ENCODE peak calls at places on chromosomes 4 and X, in ten cellular contexts. L is heart right ventricle, S is cardiac fibroblast, K is left lung, F is endodermal cell, N is GM12865, G is NB4, B is cardiac muscle cell, O is astrocyte of the spinal cord, U is GM13977. C is an unnamed sample.

GRCh38 chr4:138118270-138118669 is 123.9 kb downstream of the SLC7A11 start:
- DNase-seq in F (no peak), B (no peak), N (no peak), L (no peak), O (no peak), K (no peak), U (no peak), G (no peak), S (no peak), C (no peak)

GRCh38 chr4:16240300-16240699 is 14.0 kb upstream of the TAPT1 start:
- DNase-seq in O (no peak), U (no peak), K (no peak), N (no peak), B (no peak), S (no peak), F (no peak), G (no peak), L (no peak), C (no peak)

GRCh38 chr4:47736555-47736954 is 101.3 kb downstream of the CORIN start:
- DNase-seq in G (no peak), K (no peak), S (no peak), N (no peak), B (no peak), O (no peak), L (no peak), U (no peak), F (no peak), C (no peak)

GRCh38 chr4:107402291-107402690 is 317.7 kb downstream of the PAPSS1 start:
- DNase-seq in U (no peak), L (no peak), F (no peak), G (no peak), O (no peak), B (no peak), N (no peak), S (no peak), K (no peak), C (no peak)

GRCh38 chr4:105461221-105462041 is 12.4 kb downstream of the PPA2 start:
- DNase-seq in K (no peak), N (peak; percentile 13), S (peak; percentile 71), O (no peak), G (peak; percentile 94), B (peak; percentile 88), U (no peak), L (no peak), F (no peak), C (no peak)

GRCh38 chrX:24547961-24548360 is 82.9 kb downstream of the PDK3 start:
- DNase-seq in S (no peak), K (no peak), L (no peak), B (no peak), O (no peak), U (no peak), G (no peak), F (no peak), N (no peak), C (no peak)

GRCh38 chrX:76555816-76556215 is 128.3 kb downstream of the MAGEE1 start:
- DNase-seq in B (peak; percentile 20), N (peak; percentile 58), L (no peak), F (peak; percentile 81), U (no peak), K (no peak), O (peak; percentile 9), S (peak; percentile 40), G (peak; percentile 73), C (peak; percentile 2)

GRCh38 chr4:176587920-176588319 is 204.8 kb downstream of the VEGFC start:
- DNase-seq in O (peak; percentile 60), G (peak; percentile 35), U (no peak), N (no peak), B (peak; percentile 96), S (peak; percentile 92), F (no peak), K (no peak), L (no peak), C (no peak)

GRCh38 chrX:106484233-106484632 is 127.5 kb upstream of the RADX start:
- DNase-seq in U (peak; percentile 49), K (no peak), L (no peak), N (peak; percentile 77), F (no peak), B (no peak), O (no peak), S (no peak), G (no peak), C (no peak)

GRCh38 chr4:16692493-16692892 is 206.0 kb downstream of the LDB2 start:
- DNase-seq in S (peak; percentile 39), U (no peak), K (no peak), F (no peak), B (no peak), L (no peak), O (no peak), N (no peak), G (no peak), C (no peak)

GRCh38 chr4:76850010-76850441 is 47.9 kb downstream of the SOWAHB start:
- DNase-seq in K (no peak), G (no peak), S (peak; percentile 82), F (no peak), O (peak; percentile 97), N (no peak), U (no peak), L (no peak), B (peak; percentile 90), C (no peak)

GRCh38 chr4:16544251-16544721 is 318.0 kb upstream of the TAPT1 start:
- DNase-seq in N (no peak), G (no peak), B (peak; percentile 76), O (no peak), F (no peak), S (peak; percentile 66), K (peak; percentile 61), U (no peak), L (peak; percentile 55), C (no peak)

GRCh38 chr4:9952415-9952950 is 68.8 kb downstream of the SLC2A9 start:
- DNase-seq in F (no peak), U (no peak), K (no peak), N (no peak), G (peak; percentile 56), B (peak; percentile 55), S (peak; percentile 5), L (no peak), O (no peak), C (no peak)

GRCh38 chr4:76950052-76950845 is 697 bp downstream of the SEPTIN11 start:
- DNase-seq in N (peak; percentile 65), G (peak; percentile 6), F (peak; percentile 80), U (peak; percentile 61), L (peak; percentile 58), S (peak; percentile 59), B (peak; percentile 54), K (peak; percentile 62), O (no peak), C (peak; percentile 64)

GRCh38 chr4:23327120-23327519 is 562.7 kb downstream of the PPARGC1A start:
- DNase-seq in K (no peak), F (no peak), N (no peak), U (no peak), L (no peak), B (no peak), G (no peak), S (no peak), O (no peak), C (no peak)
- TF ChIP-seq CTCF in K (no peak), F (no peak), N (no peak), U (no peak), L (no peak), B (no peak), G (no peak), S (no peak), O (no peak), C (no peak)

GRCh38 chr4:122658377-122658776 is 37.5 kb upstream of the IL21 start:
- DNase-seq in S (no peak), F (no peak), B (no peak), G (no peak), L (no peak), O (no peak), K (no peak), U (no peak), N (no peak), C (no peak)
- TF ChIP-seq CTCF in S (no peak), F (no peak), B (no peak), G (no peak), L (no peak), O (no peak), K (no peak), U (no peak), N (no peak), C (no peak)

GRCh38 chr4:70915874-70916559 is 13.8 kb downstream of the MOB1B start:
- DNase-seq in B (no peak), G (no peak), L (no peak), S (no peak), N (peak; percentile 42), F (no peak), O (no peak), K (no peak), U (no peak), C (no peak)

GRCh38 chr4:70915048-70915815 is 13.1 kb downstream of the MOB1B start:
- DNase-seq in F (no peak), G (no peak), S (no peak), K (no peak), L (no peak), N (no peak), B (peak; percentile 19), O (peak; percentile 51), U (no peak), C (no peak)

GRCh38 chr4:70908993-70909556 is 6.9 kb downstream of the MOB1B start:
- DNase-seq in B (no peak), U (no peak), O (no peak), L (no peak), G (no peak), S (no peak), K (no peak), N (no peak), F (no peak), C (no peak)

GRCh38 chr4:70914631-70915030 is 12.5 kb downstream of the MOB1B start:
- DNase-seq in K (peak; percentile 41), N (no peak), U (no peak), S (no peak), G (no peak), B (no peak), F (no peak), O (no peak), L (no peak), C (no peak)

GRCh38 chr4:70913947-70914445 is 11.8 kb downstream of the MOB1B start:
- DNase-seq in S (no peak), O (no peak), G (no peak), U (no peak), B (no peak), N (no peak), K (no peak), L (no peak), F (no peak), C (no peak)
- TF ChIP-seq CTCF in S (no peak), O (no peak), G (no peak), U (no peak), B (no peak), N (no peak), K (no peak), L (no peak), F (peak; percentile 32), C (no peak)

GRCh38 chrX:147478899-147479298 is 432.8 kb upstream of the FMR1 start:
- DNase-seq in N (no peak), B (no peak), U (no peak), K (no peak), F (no peak), L (no peak), S (no peak), O (no peak), G (no peak), C (no peak)

DNA sequence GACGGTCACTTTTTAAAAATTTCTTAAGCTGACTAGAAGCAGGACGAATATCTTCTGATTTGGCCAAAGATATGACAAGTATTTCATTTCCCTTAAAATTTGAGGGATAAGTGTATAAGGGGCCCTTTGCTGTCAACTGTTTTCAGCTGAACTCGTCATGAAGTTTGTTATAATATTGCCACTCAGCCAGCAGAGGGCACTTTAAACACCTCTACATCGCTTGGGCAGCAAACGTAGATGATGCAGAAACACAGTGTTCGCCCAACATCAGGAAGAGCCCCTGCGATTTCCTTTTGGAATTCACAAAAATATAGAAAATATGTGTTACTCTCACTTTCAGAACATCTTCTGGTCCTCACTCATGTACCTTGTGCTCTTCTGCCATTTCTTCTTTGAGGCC is 435.7 kb upstream of the FMR1 start:
- DNase-seq in L (no peak), G (peak; percentile 24), F (peak; percentile 62), U (no peak), O (no peak), B (no peak), S (no peak), K (no peak), N (peak; percentile 9), C (no peak)
- TF ChIP-seq CTCF in L (peak; percentile 16), G (peak; percentile 39), F (peak; percentile 69), U (peak; percentile 63), O (no peak), B (no peak), S (no peak), K (no peak), N (peak; percentile 23), C (peak; percentile 13)